ENCODE peak calls at places on chromosomes 16 and 17, in seven cellular contexts. B, X, U, A, R, O and Z are unnamed samples.

GRCh38 chr17:2025220-2025621 is at the start of gene RTN4RL1:
- DNase-seq in B (peak; percentile 81), X (no peak), U (peak; percentile 78), A (peak; percentile 84), R (peak; percentile 85), O (peak; percentile 27), Z (no peak)

GRCh38 chr16:28985611-28986041 is 774 bp downstream of the LAT start:
- DNase-seq in B (no peak), X (no peak), U (no peak), A (no peak), R (no peak), O (no peak), Z (no peak)

GRCh38 chr17:56891751-56892150 is 22.1 kb downstream of the TRIM25 start:
- DNase-seq in B (no peak), X (no peak), U (peak; percentile 23), A (peak; percentile 65), R (no peak), O (no peak), Z (no peak)

GRCh38 chr17:57305918-57306317 is 49.6 kb downstream of the MSI2 start:
- DNase-seq in B (no peak), X (no peak), U (no peak), A (no peak), R (no peak), O (no peak), Z (no peak)

GRCh38 chr16:70740919-70741778 is 55.3 kb upstream of the MTSS2 start:
- DNase-seq in B (peak; percentile 96), X (no peak), U (no peak), A (no peak), R (no peak), O (no peak), Z (no peak)

GRCh38 chr17:21215935-21216334 is 2.0 kb upstream of the TMEM11 start:
- DNase-seq in B (no peak), X (no peak), U (no peak), A (no peak), R (no peak), O (no peak), Z (no peak)

GRCh38 chr17:79420318-79421243 is 190.3 kb downstream of the RBFOX3 start:
- DNase-seq in B (peak; percentile 35), X (peak; percentile 23), U (no peak), A (no peak), R (peak; percentile 7), O (no peak), Z (no peak)

GRCh38 chr16:77789085-77789611 is 784 bp downstream of the VAT1L start:
- DNase-seq in B (peak; percentile 5), X (no peak), U (no peak), A (no peak), R (peak; percentile 1), O (no peak), Z (no peak)

GRCh38 chr16:65658339-65659275 is 536.7 kb upstream of the CDH11 start:
- DNase-seq in B (peak; percentile 84), X (no peak), U (no peak), A (no peak), R (peak; percentile 95), O (no peak), Z (no peak)

GRCh38 chr16:88430524-88431446 is 22.3 kb upstream of the ZFPM1 start:
- DNase-seq in B (peak; percentile 57), X (no peak), U (peak; percentile 40), A (no peak), R (no peak), O (peak; percentile 44), Z (no peak)

GRCh38 chr16:65510850-65511249 is 389.0 kb upstream of the CDH11 start:
- DNase-seq in B (no peak), X (no peak), U (no peak), A (no peak), R (no peak), O (no peak), Z (no peak)

GRCh38 chr17:72942594-72942993 is 149.9 kb downstream of the SLC39A11 start:
- DNase-seq in B (no peak), X (no peak), U (no peak), A (no peak), R (no peak), O (no peak), Z (no peak)

GRCh38 chr17:78129385-78130079 is 977 bp upstream of the TMC6 start:
- DNase-seq in B (no peak), X (no peak), U (no peak), A (no peak), R (no peak), O (no peak), Z (no peak)

GRCh38 chr17:253091-253846 is 71.8 kb upstream of the DOC2B start:
- DNase-seq in B (no peak), X (no peak), U (no peak), A (peak; percentile 37), R (no peak), O (no peak), Z (peak; percentile 51)

GRCh38 chr16:27273330-27273669 is 4.7 kb upstream of the NSMCE1 start:
- DNase-seq in B (no peak), X (no peak), U (no peak), A (no peak), R (no peak), O (no peak), Z (no peak)

GRCh38 chr17:39979021-39979660 is 1.5 kb upstream of the PSMD3 start:
- DNase-seq in B (peak; percentile 83), X (no peak), U (no peak), A (no peak), R (peak; percentile 89), O (no peak), Z (no peak)

GRCh38 chr17:83145831-83146230 is 66.4 kb downstream of the METRNL start:
- DNase-seq in B (no peak), X (no peak), U (no peak), A (no peak), R (no peak), O (no peak), Z (peak; percentile 14)

GRCh38 chr16:24577167-24577566 is 37.8 kb downstream of the RBBP6 start:
- DNase-seq in B (no peak), X (no peak), U (no peak), A (no peak), R (no peak), O (no peak), Z (no peak)

GRCh38 chr16:24583494-24583893 is 44.1 kb downstream of the RBBP6 start:
- DNase-seq in B (no peak), X (no peak), U (no peak), A (no peak), R (no peak), O (no peak), Z (no peak)

DNA sequence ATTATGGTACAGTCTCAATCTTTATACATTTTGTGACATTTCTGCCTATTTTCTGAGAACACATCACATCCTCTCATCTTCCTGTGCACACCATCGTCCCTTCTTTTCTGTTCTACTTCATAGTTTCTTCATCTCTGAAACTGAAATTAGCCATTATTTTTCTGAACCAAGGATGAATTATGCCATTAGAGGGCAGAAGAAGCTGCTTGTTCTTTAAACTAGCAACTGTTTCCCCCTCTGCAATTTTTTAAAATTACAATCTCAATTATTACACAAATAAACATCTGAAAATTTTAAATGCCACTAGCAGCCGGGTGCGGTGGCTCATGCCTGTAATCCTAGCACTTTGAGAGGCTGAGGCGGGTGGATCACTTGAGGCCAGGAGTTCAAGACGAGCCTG is 41.3 kb downstream of the RBBP6 start:
- DNase-seq in B (peak; percentile 69), X (no peak), U (no peak), A (no peak), R (peak; percentile 6), O (no peak), Z (no peak)
- TF ChIP-seq CTCF in B (peak; percentile 52), X (no peak), U (peak; percentile 53), A (no peak), R (peak; percentile 15), O (no peak), Z (peak; percentile 86)

DNA sequence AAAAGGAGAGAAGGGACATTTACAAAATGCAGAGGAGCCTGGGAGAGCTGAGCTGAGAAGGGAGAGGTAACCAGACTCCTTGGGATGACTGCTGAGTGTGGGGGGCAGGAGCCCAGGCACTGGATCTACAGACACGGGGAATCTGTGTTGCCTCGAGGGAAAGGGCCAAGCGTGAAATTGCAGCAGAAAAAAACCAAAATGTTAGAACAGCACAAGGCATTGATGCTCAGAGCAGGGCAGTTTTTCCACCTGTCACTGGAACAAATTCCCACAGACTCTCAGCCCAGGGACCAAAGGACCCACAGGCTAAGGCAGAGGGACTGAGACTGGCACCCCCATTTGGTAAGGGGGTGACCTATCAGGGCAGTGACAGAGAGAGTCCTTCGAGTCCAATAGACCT is 2.0 kb downstream of the PITPNM3 start:
- DNase-seq in B (no peak), X (no peak), U (no peak), A (no peak), R (no peak), O (no peak), Z (no peak)
- TF ChIP-seq CTCF in B (no peak), X (no peak), U (no peak), A (no peak), R (no peak), O (no peak), Z (no peak)

GRCh38 chr17:62592305-62593099 is 35.0 kb upstream of the MRC2 start:
- DNase-seq in B (peak; percentile 27), X (no peak), U (no peak), A (no peak), R (peak; percentile 65), O (no peak), Z (no peak)
- TF ChIP-seq CTCF in B (peak; percentile 5), X (no peak), U (no peak), A (no peak), R (no peak), O (no peak), Z (peak; percentile 59)

GRCh38 chr17:27295945-27296344 is 2.0 kb downstream of the WSB1 start:
- DNase-seq in B (no peak), X (no peak), U (no peak), A (no peak), R (no peak), O (no peak), Z (no peak)

GRCh38 chr17:27294689-27295630 is 1.0 kb downstream of the WSB1 start:
- DNase-seq in B (peak; percentile 86), X (peak; percentile 12), U (no peak), A (no peak), R (peak; percentile 83), O (peak; percentile 41), Z (no peak)

GRCh38 chr17:27296427-27296979 is 2.6 kb downstream of the WSB1 start:
- DNase-seq in B (peak; percentile 86), X (no peak), U (no peak), A (no peak), R (peak; percentile 79), O (no peak), Z (no peak)

GRCh38 chr17:27293359-27293897 is 486 bp upstream of the WSB1 start:
- DNase-seq in B (no peak), X (no peak), U (no peak), A (no peak), R (no peak), O (no peak), Z (no peak)

DNA sequence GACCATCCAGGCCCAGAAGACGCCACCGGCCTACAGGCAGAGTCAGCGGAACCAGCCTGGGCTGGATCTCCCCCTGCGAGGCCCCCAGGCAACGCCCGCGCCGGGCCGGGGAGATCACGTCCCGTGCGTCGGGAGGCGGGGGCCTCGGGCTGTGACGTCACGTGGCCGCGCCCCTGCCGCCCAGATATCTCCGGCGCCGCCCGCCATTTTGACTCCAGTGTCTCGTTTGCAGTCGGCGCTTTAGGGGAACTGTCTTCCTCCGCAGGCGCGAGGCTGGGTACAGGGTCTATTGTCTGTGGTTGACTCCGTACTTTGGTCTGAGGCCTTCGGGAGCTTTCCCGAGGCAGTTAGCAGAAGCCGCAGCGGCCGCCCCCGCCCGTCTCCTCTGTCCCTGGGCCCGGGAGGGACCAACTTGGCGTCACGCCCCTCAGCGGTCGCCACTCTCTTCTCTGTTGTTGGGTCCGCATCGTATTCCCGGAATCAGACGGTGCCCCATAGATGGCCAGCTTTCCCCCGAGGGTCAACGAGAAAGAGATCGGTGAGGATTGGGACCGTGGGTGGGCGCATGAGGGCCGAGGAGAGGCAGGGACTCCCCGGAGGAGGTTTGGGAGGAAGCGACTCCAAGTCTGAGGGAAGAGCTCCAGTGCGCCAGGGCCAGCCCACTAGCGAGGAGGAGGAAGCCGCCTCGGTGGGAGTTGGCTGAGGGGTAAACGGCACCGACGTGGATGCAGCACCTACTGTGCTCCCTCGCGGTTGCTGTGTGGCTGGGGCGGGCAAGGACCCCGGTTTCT is at the start of gene WSB1:
- DNase-seq in B (peak; percentile 98), X (peak; percentile 88), U (peak; percentile 96), A (peak; percentile 95), R (peak; percentile 84), O (peak; percentile 92), Z (peak; percentile 96)
- TF ChIP-seq CTCF in B (no peak), X (no peak), U (no peak), A (no peak), R (no peak), O (no peak), Z (peak; percentile 42)